ENCODE peak calls at places on chromosomes 16 and 17, in ten cellular contexts. A, P, K, M, V, Z, T, H, E and U are unnamed samples.

GRCh38 chr16:76278976-76279375 is 1.8 kb downstream of the CNTNAP4 start:
- DNase-seq in A (peak; percentile 70), P (no peak), K (peak; percentile 54), M (no peak), V (no peak), Z (no peak), T (peak; percentile 63), H (no peak), E (no peak), U (no peak)

GRCh38 chr17:82935944-82936767 is 96.3 kb upstream of the ZNF750 start:
- DNase-seq in A (no peak), P (no peak), K (no peak), M (peak; percentile 17), V (no peak), Z (no peak), T (no peak), H (peak; percentile 35), E (no peak), U (peak; percentile 51)

GRCh38 chr17:2064147-2064489 is 9.2 kb downstream of the HIC1 start:
- DNase-seq in A (no peak), P (no peak), K (no peak), M (no peak), V (no peak), Z (no peak), T (no peak), H (no peak), E (no peak), U (no peak)

GRCh38 chr16:23380501-23380951 is 72.5 kb downstream of the COG7 start:
- DNase-seq in A (no peak), P (no peak), K (no peak), M (no peak), V (no peak), Z (no peak), T (no peak), H (peak; percentile 70), E (no peak), U (no peak)

GRCh38 chr17:57273471-57273870 is 17.1 kb downstream of the MSI2 start:
- DNase-seq in A (no peak), P (no peak), K (no peak), M (no peak), V (no peak), Z (no peak), T (no peak), H (no peak), E (no peak), U (no peak)

GRCh38 chr17:38436386-38436785 is 8.1 kb downstream of the ARHGAP23 start:
- DNase-seq in A (no peak), P (no peak), K (no peak), M (no peak), V (no peak), Z (no peak), T (no peak), H (no peak), E (no peak), U (no peak)

GRCh38 chr16:57603110-57604024 is 25.1 kb upstream of the ADGRG1 start:
- DNase-seq in A (no peak), P (no peak), K (no peak), M (peak; percentile 57), V (no peak), Z (no peak), T (no peak), H (no peak), E (no peak), U (no peak)

GRCh38 chr16:89113661-89114060 is 20.0 kb downstream of the ACSF3 start:
- DNase-seq in A (no peak), P (no peak), K (no peak), M (no peak), V (no peak), Z (no peak), T (no peak), H (peak; percentile 70), E (no peak), U (no peak)

GRCh38 chr17:4498461-4499397 is at the start of gene SPNS2:
- DNase-seq in A (peak; percentile 88), P (peak; percentile 44), K (peak; percentile 33), M (no peak), V (no peak), Z (peak; percentile 29), T (no peak), H (peak; percentile 88), E (peak; percentile 80), U (no peak)

DNA sequence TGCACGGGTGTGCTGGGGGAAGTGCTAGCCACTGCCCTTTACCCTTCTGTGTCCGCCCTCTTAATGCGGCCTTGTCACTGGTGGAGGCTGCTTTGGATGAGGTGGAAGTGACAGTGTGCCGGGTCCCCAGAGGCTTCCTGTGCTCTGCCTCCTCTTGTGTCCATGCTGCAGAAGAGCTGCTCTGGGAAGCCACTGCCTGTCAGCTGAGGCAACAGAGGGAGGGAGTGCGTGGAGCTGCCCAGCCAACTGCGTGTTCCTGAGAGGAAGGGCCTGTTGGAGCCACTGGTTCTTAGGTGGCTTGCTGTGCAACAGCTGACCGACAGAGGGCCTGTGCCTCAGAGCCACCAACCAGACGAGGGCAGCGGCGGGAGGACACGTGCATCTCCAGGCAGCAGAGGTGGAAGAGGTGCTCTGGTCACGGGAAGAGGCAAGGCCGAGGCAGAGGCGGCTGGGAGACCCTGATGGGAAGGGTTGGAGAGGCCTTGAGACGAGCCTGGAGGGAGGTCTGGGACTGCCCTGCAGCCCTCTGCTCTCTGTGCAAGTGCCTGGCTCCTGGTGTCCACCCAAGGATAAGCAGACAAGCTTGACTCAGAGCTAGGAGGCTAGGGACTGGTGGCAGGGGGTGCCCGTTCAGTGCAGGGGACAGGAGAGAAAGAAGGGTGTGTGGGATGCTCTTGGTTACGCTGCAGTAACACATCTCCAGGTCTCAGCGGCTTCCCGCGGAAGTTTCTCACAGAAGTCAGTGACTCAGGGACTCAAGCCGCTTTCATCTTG is 25.4 kb downstream of the B9D1 start:
- DNase-seq in A (peak; percentile 54), P (no peak), K (no peak), M (no peak), V (no peak), Z (no peak), T (no peak), H (no peak), E (no peak), U (no peak)
- TF ChIP-seq CTCF in A (peak; percentile 35), P (no peak), K (no peak), M (peak; percentile 67), V (no peak), Z (no peak), T (no peak), H (no peak), E (no peak), U (no peak)

DNA sequence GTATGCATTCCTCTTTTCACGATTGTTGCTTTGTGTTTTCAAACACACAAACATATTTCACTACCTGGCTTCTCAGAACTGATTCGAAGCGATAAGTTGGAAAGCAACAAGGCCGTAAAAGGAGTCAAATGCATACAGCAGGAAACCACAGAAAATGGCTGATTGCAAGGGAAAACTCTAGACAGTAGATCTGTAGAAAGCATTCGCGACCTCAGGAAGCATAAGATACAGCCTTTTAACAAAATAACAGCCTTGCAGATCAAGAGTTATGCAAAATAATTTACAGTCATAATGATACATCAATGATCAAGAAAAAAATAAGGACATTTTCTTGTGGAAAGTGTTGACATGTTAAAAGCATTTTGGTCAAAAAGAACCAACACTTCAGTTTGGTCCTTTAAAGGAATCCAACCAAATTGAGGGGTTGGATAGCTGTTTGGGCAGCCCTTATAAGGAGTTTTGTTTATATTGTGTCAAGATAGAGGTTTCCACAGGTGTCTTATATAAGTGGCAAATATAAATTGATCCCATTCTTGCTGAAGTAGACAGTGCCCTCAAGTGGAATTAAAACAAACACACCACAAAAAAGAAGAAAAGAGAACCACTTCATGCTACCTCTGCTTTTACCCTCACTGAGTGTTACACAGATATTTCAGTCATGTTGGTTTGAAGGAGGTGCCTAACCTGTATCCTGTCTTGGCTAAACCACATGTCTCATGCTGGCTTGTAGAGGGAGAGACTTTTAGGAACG is 5.5 kb downstream of the CYLD start:
- DNase-seq in A (peak; percentile 33), P (no peak), K (peak; percentile 25), M (no peak), V (no peak), Z (no peak), T (peak; percentile 35), H (no peak), E (no peak), U (no peak)
- TF ChIP-seq CTCF in A (peak; percentile 51), P (peak; percentile 59), K (no peak), M (no peak), V (peak; percentile 61), Z (peak; percentile 18), T (peak; percentile 12), H (no peak), E (peak; percentile 22), U (peak; percentile 69)

DNA sequence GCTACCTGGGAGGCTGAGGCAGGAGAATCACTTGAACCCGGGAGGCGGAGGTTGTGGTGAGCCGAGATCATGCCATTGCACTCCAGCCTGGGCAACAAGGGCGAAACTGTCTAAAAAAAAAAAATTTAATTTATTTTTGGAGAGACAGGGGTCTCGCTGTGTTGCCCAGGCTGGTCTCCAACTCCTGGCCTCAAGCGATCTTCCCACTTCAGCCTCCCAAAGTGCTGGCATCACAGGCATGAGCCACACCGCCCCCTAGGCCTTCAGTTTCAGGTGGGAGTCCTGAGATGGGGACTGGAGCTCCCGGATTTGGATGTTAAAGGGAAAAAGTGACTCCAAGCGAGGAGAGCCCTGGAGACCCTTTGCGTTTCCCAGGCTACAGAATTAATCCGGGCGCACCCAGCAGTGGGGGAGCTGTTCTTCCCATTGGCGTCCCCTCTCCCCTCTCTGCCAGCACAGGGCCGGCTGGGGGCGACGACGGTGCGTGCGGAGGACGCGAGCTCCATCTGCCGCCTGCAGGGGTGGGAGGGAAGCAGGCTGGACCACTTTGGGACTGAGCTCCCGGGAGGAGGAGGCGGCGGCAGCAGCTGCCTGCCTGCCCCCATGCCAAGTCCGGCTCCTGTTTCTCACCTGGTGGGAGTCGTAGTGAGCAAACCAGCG is 49.3 kb upstream of the USP7 start:
- DNase-seq in A (peak; percentile 92), P (peak; percentile 44), K (no peak), M (no peak), V (no peak), Z (no peak), T (no peak), H (peak; percentile 70), E (peak; percentile 60), U (no peak)
- TF ChIP-seq CTCF in A (peak; percentile 81), P (peak; percentile 38), K (no peak), M (no peak), V (peak; percentile 41), Z (peak; percentile 24), T (no peak), H (no peak), E (no peak), U (peak; percentile 13)

GRCh38 chr17:19321481-19322128 is 40.9 kb downstream of the B9D1 start:
- DNase-seq in A (peak; percentile 85), P (no peak), K (no peak), M (no peak), V (no peak), Z (no peak), T (no peak), H (no peak), E (no peak), U (no peak)
- TF ChIP-seq CTCF in A (peak; percentile 61), P (peak; percentile 38), K (peak; percentile 18), M (no peak), V (peak; percentile 57), Z (no peak), T (peak; percentile 8), H (no peak), E (peak; percentile 22), U (no peak)